ENCODE peak calls at places on chromosomes 7 and 10, in nine cellular contexts. B is epithelial cell of esophagus, N is skeletal muscle cell, T is hepatocyte, A is tibial artery, X is right cardiac atrium, I is upper lobe of right lung, J is heart left ventricle, O is fibroblast of mammary gland. M is an unnamed sample.

GRCh38 chr10:131312261-131312801 is 810 bp upstream of the TCERG1L start:
- DNase-seq in I (no peak), T (peak), B (no peak), O (no peak), A (no peak), X (peak), J (no peak), N (no peak), M (no peak)

GRCh38 chr7:134890246-134891240 is 95.8 kb upstream of the AGBL3 start:
- DNase-seq in T (peak), J (no peak), B (peak), X (peak), I (no peak), O (peak), A (peak), N (peak), M (peak)

GRCh38 chr10:96044686-96045085 is 1.3 kb downstream of the CCNJ start:
- DNase-seq in J (no peak), T (peak), O (peak), X (no peak), N (peak), B (peak), I (no peak), A (no peak), M (peak)

GRCh38 chr7:134602921-134603394 is 43.7 kb upstream of the BPGM start:
- DNase-seq in N (no peak), B (peak), I (no peak), J (no peak), X (no peak), O (no peak), T (peak), A (no peak), M (peak)

GRCh38 chr10:69644658-69645295 is 14.7 kb downstream of the FAM241B start:
- DNase-seq in A (peak), J (no peak), B (peak), O (peak), X (peak), T (peak), I (peak), N (no peak), M (peak)

GRCh38 chr7:128398016-128398840 is 11.6 kb downstream of the IMPDH1 start:
- DNase-seq in N (no peak), T (peak), B (peak), A (no peak), X (peak), J (no peak), I (no peak), O (peak), M (peak)

GRCh38 chr10:46520381-46520780 is 36.1 kb downstream of the GPRIN2 start:
- DNase-seq in I (peak), O (no peak), N (no peak), T (no peak), A (no peak), B (no peak), J (peak), X (no peak), M (no peak)

GRCh38 chr7:64951250-64951848 is 39.5 kb downstream of the ZNF117 start:
- DNase-seq in T (peak), B (peak), A (no peak), J (no peak), I (no peak), N (peak), O (peak), X (no peak), M (peak)

GRCh38 chr10:80537705-80538480 is at the start of gene SH2D4B:
- DNase-seq in X (no peak), T (no peak), B (no peak), O (no peak), N (no peak), A (peak), I (no peak), J (no peak), M (no peak)

GRCh38 chr7:4319280-4319679 is 362.8 kb upstream of the FOXK1 start:
- DNase-seq in B (no peak), O (no peak), N (no peak), A (no peak), J (no peak), I (no peak), T (no peak), X (no peak), M (no peak)

GRCh38 chr7:157293413-157293788 is 43.4 kb upstream of the DNAJB6 start:
- DNase-seq in A (no peak), I (no peak), B (peak), X (no peak), T (no peak), O (no peak), N (no peak), J (no peak), M (no peak)

GRCh38 chr7:23167691-23168090 is 14.2 kb upstream of the NUP42 start:
- DNase-seq in X (no peak), B (no peak), J (no peak), I (no peak), A (no peak), O (no peak), T (no peak), N (no peak), M (no peak)

GRCh38 chr7:94394399-94395140 is at the start of gene COL1A2:
- DNase-seq in I (peak), B (peak), J (peak), A (peak), T (peak), X (peak), O (peak), N (peak), M (peak)

GRCh38 chr10:75209325-75210192 is 1.0 kb upstream of the VDAC2 start:
- DNase-seq in A (peak), T (peak), N (peak), I (peak), B (peak), X (peak), O (peak), J (peak), M (peak)

GRCh38 chr7:142478479-142479220 is 220.8 kb upstream of the PRSS58 start:
- DNase-seq in N (no peak), T (peak), B (peak), A (peak), J (no peak), X (no peak), O (peak), I (no peak), M (peak)

GRCh38 chr10:81984428-81984827 is 109.4 kb downstream of the NRG3 start:
- DNase-seq in J (no peak), X (no peak), T (no peak), I (no peak), N (no peak), B (no peak), A (no peak), O (no peak), M (no peak)

GRCh38 chr7:33862946-33863814 is 42.2 kb upstream of the BMPER start:
- DNase-seq in B (no peak), X (peak), A (peak), I (no peak), N (no peak), O (no peak), J (no peak), T (no peak), M (no peak)

GRCh38 chr10:131271966-131272365 is 39.6 kb downstream of the TCERG1L start:
- DNase-seq in O (no peak), X (no peak), T (no peak), I (no peak), N (no peak), J (no peak), A (no peak), B (no peak), M (no peak)

GRCh38 chr10:110765513-110766375 is 106.0 kb upstream of the PDCD4 start:
- DNase-seq in N (no peak), X (no peak), J (no peak), B (peak), I (no peak), O (peak), T (no peak), A (no peak), M (peak)

GRCh38 chr10:112797908-112798307 is 152.1 kb upstream of the TCF7L2 start:
- DNase-seq in O (no peak), N (no peak), I (no peak), B (no peak), T (no peak), A (no peak), X (no peak), J (no peak), M (no peak)

GRCh38 chr7:105776986-105777910 is 99.2 kb downstream of the ATXN7L1 start:
- DNase-seq in N (no peak), B (peak), J (no peak), T (no peak), A (no peak), O (peak), X (no peak), I (no peak), M (peak)

GRCh38 chr7:24549961-24550360 is 23.3 kb upstream of the PALS2 start:
- DNase-seq in A (no peak), X (no peak), B (no peak), O (no peak), J (no peak), I (no peak), N (no peak), T (no peak), M (no peak)

GRCh38 chr7:143437568-143437967 is 5.7 kb upstream of the TAS2R60 start:
- DNase-seq in N (no peak), T (no peak), J (no peak), I (no peak), X (no peak), A (no peak), B (no peak), O (no peak), M (no peak)

GRCh38 chr7:155466814-155467675 is 9.1 kb downstream of the EN2 start:
- DNase-seq in J (no peak), B (no peak), A (no peak), I (no peak), N (no peak), X (no peak), O (no peak), T (no peak), M (peak)

GRCh38 chr7:99196536-99197288 is 11.2 kb downstream of the KPNA7 start:
- DNase-seq in I (no peak), X (no peak), B (peak), O (peak), A (no peak), N (no peak), T (no peak), J (no peak), M (peak)

DNA sequence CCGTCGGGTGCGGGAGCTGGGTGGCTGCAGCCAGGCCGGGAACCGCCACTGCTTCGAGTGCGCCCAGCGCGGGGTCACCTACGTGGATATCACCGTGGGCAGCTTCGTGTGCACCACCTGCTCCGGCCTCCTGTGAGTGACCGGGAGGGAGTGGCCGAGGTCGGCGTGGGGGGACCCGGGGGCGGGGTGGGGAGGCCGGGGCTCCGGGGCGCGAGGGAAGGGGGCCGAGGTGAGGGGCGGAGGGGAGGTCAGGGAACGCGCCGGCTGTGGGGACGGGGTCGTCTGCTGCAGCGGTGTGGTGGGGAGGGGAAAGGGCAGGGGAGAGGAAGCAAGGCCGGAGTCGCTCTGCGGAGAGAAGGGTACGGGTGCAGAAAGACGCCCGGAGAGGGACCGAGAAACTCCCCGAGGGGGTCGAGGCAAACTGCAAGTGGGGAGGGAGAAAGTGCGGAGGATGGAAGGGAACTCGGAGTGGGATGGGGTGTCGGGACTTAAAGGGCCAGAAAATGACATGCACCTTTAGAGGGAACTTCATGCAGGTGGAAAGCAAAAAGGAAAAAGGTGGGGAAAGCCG is 518 bp downstream of the AGFG2 start:
- DNase-seq in I (no peak), O (no peak), A (no peak), B (no peak), T (no peak), N (no peak), J (no peak), X (no peak), M (no peak)
- H3K4me3 ChIP-seq in I (peak), O (peak), A (peak), B (peak), T (peak), N (peak), J (peak), X (peak), M (peak)

GRCh38 chr7:70703785-70704184 is 428.2 kb upstream of the GALNT17 start:
- DNase-seq in O (no peak), T (no peak), J (no peak), A (no peak), B (no peak), I (no peak), X (no peak), N (no peak), M (no peak)

GRCh38 chr7:70706204-70706603 is 425.7 kb upstream of the GALNT17 start:
- DNase-seq in X (no peak), B (no peak), N (no peak), J (no peak), I (no peak), T (no peak), O (no peak), A (no peak), M (no peak)

GRCh38 chr7:70706698-70707097 is 425.2 kb upstream of the GALNT17 start:
- DNase-seq in O (no peak), X (no peak), N (no peak), I (no peak), A (no peak), T (no peak), B (no peak), J (no peak), M (no peak)

GRCh38 chr7:70707823-70708243 is 424.1 kb upstream of the GALNT17 start:
- DNase-seq in B (no peak), X (no peak), J (no peak), N (no peak), O (no peak), A (no peak), I (no peak), T (no peak), M (no peak)

DNA sequence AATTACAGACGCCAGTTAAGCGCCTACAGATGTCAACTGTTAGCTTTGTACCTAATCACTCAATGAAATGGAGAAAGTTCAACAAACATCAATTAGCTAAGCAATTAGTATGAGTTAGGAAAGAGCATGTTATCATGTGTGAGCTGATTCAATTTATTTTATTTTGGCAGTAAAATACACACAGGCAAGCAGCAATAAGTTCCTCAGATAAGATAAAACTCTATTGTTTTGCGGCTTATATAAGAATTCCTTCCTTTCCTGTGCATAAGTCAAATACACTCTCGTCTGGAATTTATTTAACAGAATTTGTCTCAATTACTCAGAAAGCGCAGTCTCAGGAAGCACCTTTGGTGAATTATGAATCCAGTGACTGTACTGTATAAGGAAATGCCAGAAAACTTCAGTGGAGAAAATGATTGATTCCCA is 427.0 kb upstream of the GALNT17 start:
- DNase-seq in A (no peak), B (no peak), X (no peak), I (no peak), J (no peak), N (no peak), O (no peak), T (no peak), M (no peak)
- H3K4me3 ChIP-seq in A (no peak), B (no peak), X (no peak), I (no peak), J (no peak), N (no peak), O (no peak), T (no peak), M (no peak)

GRCh38 chr10:6579193-6579903 is 728 bp downstream of the PRKCQ start:
- DNase-seq in A (no peak), B (peak), J (no peak), O (no peak), N (no peak), X (no peak), T (no peak), I (no peak), M (peak)

GRCh38 chr10:6580279-6581029 is 378 bp upstream of the PRKCQ start:
- DNase-seq in X (peak), B (peak), A (no peak), O (peak), T (peak), I (peak), N (no peak), J (peak), M (peak)

GRCh38 chr10:6579904-6580278 is at the start of gene PRKCQ:
- DNase-seq in T (no peak), O (no peak), X (peak), B (peak), A (no peak), I (no peak), N (no peak), J (peak), M (peak)

GRCh38 chr10:6583447-6583846 is 3.4 kb upstream of the PRKCQ start:
- DNase-seq in B (no peak), N (no peak), I (no peak), O (no peak), X (no peak), J (no peak), A (no peak), T (no peak), M (no peak)

DNA sequence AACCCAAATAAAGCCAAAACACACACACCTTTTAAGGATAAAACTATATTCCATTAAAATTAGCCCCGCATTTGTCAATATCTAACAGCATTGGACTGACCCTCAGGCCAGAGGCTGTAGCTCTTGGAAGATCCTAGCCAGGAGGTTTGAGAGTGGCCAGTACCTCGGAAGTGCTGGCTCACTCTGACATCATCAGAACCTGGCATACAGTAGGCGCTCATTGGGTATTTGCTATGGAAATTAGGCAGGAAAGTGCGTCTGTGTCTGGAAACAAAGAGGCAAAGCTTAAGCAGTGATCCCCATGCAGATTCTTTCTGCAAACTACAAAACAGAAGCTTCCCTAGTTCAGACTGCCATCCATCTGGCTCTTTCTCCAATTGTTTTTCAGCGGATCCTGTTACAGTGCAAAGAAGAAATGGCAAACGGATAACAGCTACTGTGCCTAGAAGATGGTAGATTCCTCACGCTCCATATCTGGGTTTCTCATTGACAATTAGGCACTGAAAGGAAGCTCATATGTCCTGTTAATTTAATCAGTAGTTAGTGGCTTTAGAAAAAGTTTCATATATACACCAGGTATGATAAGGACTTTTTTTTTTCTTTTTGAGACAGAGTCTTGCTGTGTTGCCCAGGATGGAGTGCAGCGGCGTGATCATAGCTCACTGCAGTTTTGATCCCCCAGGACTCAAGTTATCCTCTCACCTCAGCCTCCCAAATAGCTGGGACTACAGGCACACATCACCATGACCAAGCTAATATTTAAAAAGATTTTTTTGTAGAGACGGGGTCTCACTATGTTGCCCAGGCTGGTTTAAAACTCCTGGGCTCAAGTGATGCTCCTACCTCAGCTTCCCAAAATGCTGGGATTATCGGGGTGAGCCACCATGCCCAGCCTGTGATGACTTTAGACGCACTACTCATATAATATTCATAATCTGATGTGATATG is 1.9 kb upstream of the PRKCQ start:
- DNase-seq in J (no peak), A (no peak), I (no peak), O (no peak), N (no peak), B (peak), X (no peak), T (no peak), M (no peak)
- H3K4me3 ChIP-seq in J (no peak), A (no peak), I (peak), O (no peak), N (no peak), B (no peak), X (no peak), T (no peak), M (no peak)

GRCh38 chr7:47526466-47526865 is 55.4 kb downstream of the TNS3 start:
- DNase-seq in B (no peak), J (no peak), O (no peak), I (peak), N (no peak), A (no peak), T (no peak), X (no peak), M (no peak)

GRCh38 chr7:47529826-47530555 is 51.9 kb downstream of the TNS3 start:
- DNase-seq in T (no peak), A (no peak), N (no peak), O (no peak), B (no peak), J (no peak), X (no peak), I (no peak), M (no peak)

GRCh38 chr7:47529405-47529804 is 52.5 kb downstream of the TNS3 start:
- DNase-seq in T (no peak), N (no peak), I (no peak), J (no peak), O (no peak), A (no peak), B (no peak), X (no peak), M (no peak)

GRCh38 chr7:47525066-47525623 is 56.8 kb downstream of the TNS3 start:
- DNase-seq in I (peak), O (no peak), T (no peak), N (no peak), X (no peak), B (no peak), J (no peak), A (no peak), M (no peak)

DNA sequence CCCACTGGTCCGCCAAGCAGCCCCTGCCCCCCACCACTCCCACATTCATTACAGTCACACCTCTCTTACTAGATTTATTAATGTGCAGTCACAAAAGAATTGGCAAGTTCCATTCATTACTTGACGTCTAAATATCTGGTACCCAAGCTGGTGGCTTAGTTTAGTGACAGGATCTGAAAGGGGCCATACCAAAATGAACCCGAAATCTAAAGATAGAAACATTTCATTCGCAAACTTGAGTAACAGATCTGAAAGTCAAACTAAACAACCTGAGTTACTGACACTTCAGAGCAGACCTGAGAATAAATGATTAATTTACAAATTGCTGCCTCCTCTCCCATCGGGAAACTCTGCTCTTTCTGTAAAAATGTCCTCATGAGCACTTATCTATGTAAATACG is 53.4 kb downstream of the TNS3 start:
- DNase-seq in T (no peak), X (no peak), A (no peak), N (no peak), I (no peak), O (no peak), J (no peak), B (no peak), M (no peak)
- H3K4me3 ChIP-seq in T (no peak), X (no peak), A (no peak), N (no peak), I (no peak), O (no peak), J (no peak), B (no peak), M (no peak)

DNA sequence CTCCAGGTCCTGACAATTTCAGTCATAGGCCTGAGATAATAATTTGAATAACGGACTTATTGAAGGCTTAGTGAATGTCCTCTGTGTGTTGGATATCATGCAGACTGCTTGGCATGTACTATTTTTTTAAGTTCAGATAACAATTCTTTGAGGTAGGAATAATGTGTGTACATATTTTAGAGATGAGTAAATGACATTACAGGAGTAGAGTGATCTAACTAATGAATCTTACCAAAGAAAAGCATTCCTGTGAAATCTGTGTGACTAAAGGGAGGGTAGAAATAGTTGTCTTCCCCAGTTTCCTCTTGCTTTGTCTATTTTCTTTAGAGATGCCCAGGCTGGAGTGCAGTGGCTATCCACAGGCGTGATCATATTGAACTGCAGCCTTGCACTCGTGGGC is 391.8 kb upstream of the ETV1 start:
- DNase-seq in B (peak), I (no peak), J (no peak), N (no peak), T (no peak), O (peak), X (no peak), A (no peak), M (peak)
- H3K4me3 ChIP-seq in B (no peak), I (no peak), J (no peak), N (no peak), T (no peak), O (no peak), X (no peak), A (no peak), M (no peak)

GRCh38 chr7:116706668-116707126 is 34.7 kb downstream of the MET start:
- DNase-seq in O (peak), I (no peak), X (no peak), B (peak), T (no peak), A (no peak), J (no peak), N (no peak), M (peak)
- H3K4me3 ChIP-seq in O (no peak), I (no peak), X (no peak), B (peak), T (no peak), A (no peak), J (no peak), N (peak), M (no peak)

M was measured in astrocyte of the spinal cord.